ENCODE peak calls at places on chromosomes 1 and 21, in six cellular contexts. O is foreskin keratinocyte, M is heart right ventricle, Z is K562, V is pancreas, Y is left lung. L is an unnamed sample.

GRCh38 chr1:39976732-39977131 is 21.8 kb downstream of the MFSD2A start:
- ATAC-seq in Z (no peak), M (no peak), O (peak), V (no peak), Y (no peak), L (no peak)

GRCh38 chr1:40532844-40533424 is 1.5 kb downstream of the ZNF684 start:
- ATAC-seq in Z (peak), M (no peak), Y (peak), O (peak), V (no peak), L (peak)

GRCh38 chr1:160576430-160576829 is 2.9 kb downstream of the CD84 start:
- ATAC-seq in M (no peak), Z (no peak), Y (peak), V (no peak), O (no peak), L (no peak)

GRCh38 chr1:41432481-41433280 is 51.8 kb downstream of the EDN2 start:
- ATAC-seq in Y (peak), M (peak), Z (peak), V (peak), O (peak), L (peak)

GRCh38 chr21:20997633-20998455 is at the start of gene NCAM2:
- ATAC-seq in Y (peak), O (peak), M (peak), Z (peak), V (peak), L (peak)

GRCh38 chr1:200336111-200336845 is 73.6 kb downstream of the ZNF281 start:
- ATAC-seq in Z (no peak), Y (no peak), O (peak), M (no peak), V (no peak), L (no peak)

GRCh38 chr21:38479641-38480515 is 18.4 kb downstream of the ERG start:
- ATAC-seq in M (no peak), Z (no peak), O (peak), V (no peak), Y (no peak), L (peak)

GRCh38 chr1:202967684-202968281 is 726 bp upstream of the CYB5R1 start:
- ATAC-seq in V (peak), Y (peak), Z (peak), O (no peak), M (no peak), L (no peak)

GRCh38 chr1:94020764-94021579 is 100.0 kb downstream of the ABCA4 start:
- ATAC-seq in M (no peak), V (no peak), Y (peak), O (no peak), Z (no peak), L (no peak)

GRCh38 chr21:36976882-36977651 is 10.6 kb upstream of the HLCS start:
- ATAC-seq in Z (peak), V (peak), M (no peak), O (peak), Y (peak), L (no peak)

GRCh38 chr21:29671728-29672127 is 268.1 kb downstream of the GRIK1 start:
- ATAC-seq in O (no peak), V (no peak), Y (no peak), M (no peak), Z (peak), L (no peak)

GRCh38 chr1:59431566-59432294 is 134.8 kb downstream of the FGGY start:
- ATAC-seq in Z (no peak), O (peak), M (no peak), V (no peak), Y (peak), L (no peak)

GRCh38 chr21:26546698-26547097 is 26.4 kb downstream of the CYYR1 start:
- ATAC-seq in Y (peak), M (peak), O (no peak), Z (no peak), V (no peak), L (peak)

GRCh38 chr1:217881131-217881543 is 250.0 kb downstream of the SPATA17 start:
- ATAC-seq in O (no peak), M (no peak), Z (no peak), V (no peak), Y (no peak), L (no peak)

GRCh38 chr21:44583800-44584147 is 3.4 kb upstream of the KRTAP10-5 start:
- ATAC-seq in M (no peak), Y (no peak), Z (no peak), O (no peak), V (no peak), L (no peak)

GRCh38 chr1:24193046-24193445 is 6.0 kb upstream of the IFNLR1 start:
- ATAC-seq in O (no peak), V (no peak), Y (no peak), Z (peak), M (no peak), L (no peak)

GRCh38 chr1:43879414-43879813 is 54.2 kb upstream of the ARTN start:
- ATAC-seq in M (no peak), V (no peak), Z (no peak), O (peak), Y (no peak), L (peak)

GRCh38 chr1:107702946-107703571 is 261.9 kb downstream of the VAV3 start:
- ATAC-seq in Y (no peak), V (no peak), O (no peak), Z (no peak), M (no peak), L (no peak)

GRCh38 chr1:227883073-227883520 is 64.6 kb downstream of the WNT9A start:
- ATAC-seq in Y (no peak), V (no peak), M (no peak), Z (no peak), O (no peak), L (no peak)

GRCh38 chr1:155263067-155263466 is 907 bp upstream of the SCAMP3 start:
- ATAC-seq in V (no peak), M (no peak), O (no peak), Z (no peak), Y (no peak), L (no peak)

GRCh38 chr1:234135501-234135900 is 231.0 kb downstream of the SLC35F3 start:
- ATAC-seq in Z (peak), V (no peak), Y (no peak), M (no peak), O (no peak), L (peak)

GRCh38 chr1:10415211-10415930 is 14.9 kb upstream of the CENPS start:
- ATAC-seq in Y (peak), V (no peak), M (peak), O (no peak), Z (peak), L (peak)

GRCh38 chr1:107689733-107690132 is 275.2 kb downstream of the VAV3 start:
- ATAC-seq in O (no peak), Y (no peak), M (no peak), Z (no peak), V (no peak), L (peak)

GRCh38 chr1:7136166-7136953 is 351.1 kb downstream of the CAMTA1 start:
- ATAC-seq in V (no peak), O (no peak), Y (no peak), Z (no peak), M (no peak), L (no peak)

GRCh38 chr1:202958544-202959275 is 598 bp upstream of the ADIPOR1 start:
- ATAC-seq in O (no peak), M (peak), Z (peak), V (peak), Y (peak), L (no peak)

GRCh38 chr1:54276617-54277450 is 76.9 kb downstream of the MRPL37 start:
- ATAC-seq in Z (no peak), Y (no peak), O (no peak), V (no peak), M (no peak), L (no peak)

L was measured in esophagus mucosa.